ENCODE peak calls at places on chromosome 13, in seven cellular contexts. T is ovary; V is CD8-positive, alpha-beta T cell; A is stomach; M is left ventricle myocardium inferior; O is fibroblast of lung; N is CD4-positive, alpha-beta T cell. I is an unnamed sample.
A peak's percentile ranks its signal among the peaks of the same experiment; 100 is the strongest.

GRCh38 chr13:55893541-55893940 is 1247.2 kb upstream of the PRR20A start:
- DNase-seq in T (no peak), V (no peak), A (no peak), M (no peak), O (peak; percentile 54), N (no peak), I (no peak)

GRCh38 chr13:40271931-40272775 is 394.3 kb downstream of the FOXO1 start:
- DNase-seq in T (peak; percentile 79), V (no peak), A (peak; percentile 49), M (peak; percentile 67), O (peak; percentile 74), N (no peak), I (peak; percentile 53)

GRCh38 chr13:94384217-94384905 is 95.1 kb downstream of the DCT start:
- DNase-seq in T (no peak), V (no peak), A (no peak), M (no peak), O (no peak), N (no peak), I (no peak)

GRCh38 chr13:97640236-97640635 is 206.3 kb downstream of the RAP2A start:
- DNase-seq in T (no peak), V (no peak), A (no peak), M (no peak), O (no peak), N (no peak), I (no peak)

GRCh38 chr13:90760639-90761038 is 586.8 kb upstream of the MIR17HG start:
- DNase-seq in T (no peak), V (no peak), A (no peak), M (no peak), O (no peak), N (no peak), I (no peak)

GRCh38 chr13:33494596-33495214 is 209.2 kb upstream of the STARD13 start:
- DNase-seq in T (no peak), V (no peak), A (no peak), M (peak; percentile 17), O (peak; percentile 87), N (no peak), I (no peak)

GRCh38 chr13:76029088-76029487 is 393.0 kb downstream of the LMO7 start:
- DNase-seq in T (no peak), V (no peak), A (no peak), M (no peak), O (no peak), N (no peak), I (no peak)

GRCh38 chr13:40503026-40503425 is 163.4 kb downstream of the FOXO1 start:
- DNase-seq in T (no peak), V (no peak), A (no peak), M (no peak), O (peak; percentile 24), N (no peak), I (no peak)

GRCh38 chr13:76830805-76831204 is 55.4 kb downstream of the KCTD12 start:
- DNase-seq in T (no peak), V (no peak), A (no peak), M (no peak), O (no peak), N (no peak), I (no peak)

GRCh38 chr13:87676254-87677042 is 5.3 kb downstream of the SLITRK5 start:
- DNase-seq in T (no peak), V (no peak), A (no peak), M (no peak), O (no peak), N (no peak), I (no peak)

GRCh38 chr13:95181586-95181985 is 119.7 kb downstream of the ABCC4 start:
- DNase-seq in T (no peak), V (no peak), A (no peak), M (no peak), O (no peak), N (no peak), I (no peak)

GRCh38 chr13:75372517-75372916 is 109.5 kb downstream of the TBC1D4 start:
- DNase-seq in T (no peak), V (no peak), A (no peak), M (no peak), O (peak; percentile 78), N (no peak), I (no peak)

GRCh38 chr13:78100481-78100880 is 181.8 kb upstream of the EDNRB start:
- DNase-seq in T (no peak), V (no peak), A (no peak), M (no peak), O (no peak), N (no peak), I (no peak)

GRCh38 chr13:34988330-34988791 is 46.3 kb downstream of the NBEA start:
- DNase-seq in T (no peak), V (no peak), A (no peak), M (no peak), O (no peak), N (no peak), I (no peak)

GRCh38 chr13:78491978-78492377 is 111.4 kb downstream of the POU4F1 start:
- DNase-seq in T (no peak), V (no peak), A (no peak), M (no peak), O (no peak), N (no peak), I (no peak)

GRCh38 chr13:99495478-99496321 is 5.6 kb upstream of the TM9SF2 start:
- DNase-seq in T (no peak), V (no peak), A (no peak), M (no peak), O (no peak), N (no peak), I (no peak)

GRCh38 chr13:30065181-30065580 is 214.8 kb upstream of the UBL3 start:
- DNase-seq in T (no peak), V (no peak), A (no peak), M (no peak), O (no peak), N (no peak), I (no peak)

GRCh38 chr13:110538632-110539031 is 22.9 kb downstream of the RAB20 start:
- DNase-seq in T (peak; percentile 74), V (no peak), A (no peak), M (peak; percentile 72), O (no peak), N (no peak), I (no peak)

GRCh38 chr13:20550799-20551198 is 16.2 kb upstream of the IFT88 start:
- DNase-seq in T (no peak), V (no peak), A (no peak), M (no peak), O (no peak), N (no peak), I (no peak)

GRCh38 chr13:32063622-32064233 is 32.2 kb downstream of the FRY start:
- DNase-seq in T (no peak), V (no peak), A (no peak), M (no peak), O (no peak), N (no peak), I (no peak)

GRCh38 chr13:106569233-106570095 is 1.5 kb upstream of the ARGLU1 start:
- DNase-seq in T (no peak), V (no peak), A (no peak), M (no peak), O (no peak), N (no peak), I (no peak)

GRCh38 chr13:50531917-50532899 is 311.3 kb downstream of the DLEU7 start:
- DNase-seq in T (no peak), V (no peak), A (no peak), M (no peak), O (peak; percentile 74), N (no peak), I (no peak)

GRCh38 chr13:110342474-110342873 is 35.4 kb downstream of the COL4A2 start:
- DNase-seq in T (no peak), V (no peak), A (no peak), M (no peak), O (no peak), N (no peak), I (no peak)

GRCh38 chr13:100131863-100132574 is 43.1 kb downstream of the PCCA start:
- DNase-seq in T (no peak), V (no peak), A (no peak), M (no peak), O (peak; percentile 62), N (no peak), I (no peak)

GRCh38 chr13:46640843-46641242 is 87.9 kb downstream of the LRCH1 start:
- DNase-seq in T (no peak), V (no peak), A (no peak), M (no peak), O (peak; percentile 28), N (no peak), I (no peak)

GRCh38 chr13:48594080-48594815 is 59.5 kb upstream of the CYSLTR2 start:
- DNase-seq in T (no peak), V (no peak), A (no peak), M (no peak), O (no peak), N (no peak), I (no peak)
- H3K27ac ChIP-seq in T (no peak overlapping the region), V (no peak overlapping the region), A (no peak overlapping the region), M (no peak overlapping the region), O (no peak overlapping the region), N (no peak overlapping the region), I (no peak overlapping the region)

GRCh38 chr13:111951982-111952565 is 114.9 kb upstream of the SOX1 start:
- DNase-seq in T (no peak), V (no peak), A (peak; percentile 14), M (no peak), O (no peak), N (no peak), I (no peak)
- H3K9me3 ChIP-seq in T (peaks cover 4% of the 10 kb centered on the region), V (no peaks in the 10 kb centered on the region), A (peaks cover 22% of the 10 kb centered on the region), M (peaks cover 19% of the 10 kb centered on the region), O (no peaks in the 10 kb centered on the region), N (no peaks in the 10 kb centered on the region), I (no peaks in the 10 kb centered on the region)

GRCh38 chr13:113905018-113905417 is 41.1 kb upstream of the GAS6 start:
- DNase-seq in T (peak; percentile 10), V (no peak), A (peak; percentile 19), M (no peak), O (no peak), N (no peak), I (no peak)

GRCh38 chr13:113904411-113904810 is 40.5 kb upstream of the GAS6 start:
- DNase-seq in T (peak; percentile 41), V (no peak), A (peak; percentile 67), M (peak; percentile 64), O (no peak), N (no peak), I (no peak)

GRCh38 chr13:113902956-113903355 is 39.1 kb upstream of the GAS6 start:
- DNase-seq in T (peak; percentile 20), V (no peak), A (peak; percentile 8), M (no peak), O (no peak), N (no peak), I (no peak)

GRCh38 chr13:113903361-113903760 is 39.5 kb upstream of the GAS6 start:
- DNase-seq in T (peak; percentile 36), V (no peak), A (peak; percentile 25), M (no peak), O (peak; percentile 66), N (no peak), I (no peak)

GRCh38 chr13:113903912-113904311 is 40.0 kb upstream of the GAS6 start:
- DNase-seq in T (no peak), V (no peak), A (peak; percentile 11), M (no peak), O (no peak), N (no peak), I (no peak)
- H3K27ac ChIP-seq in T (no peak overlapping the region), V (no peak overlapping the region), A (peak overlapping the region; percentile 44), M (peak overlapping the region; percentile 23), O (no peak overlapping the region), N (no peak overlapping the region), I (no peak overlapping the region)

DNA sequence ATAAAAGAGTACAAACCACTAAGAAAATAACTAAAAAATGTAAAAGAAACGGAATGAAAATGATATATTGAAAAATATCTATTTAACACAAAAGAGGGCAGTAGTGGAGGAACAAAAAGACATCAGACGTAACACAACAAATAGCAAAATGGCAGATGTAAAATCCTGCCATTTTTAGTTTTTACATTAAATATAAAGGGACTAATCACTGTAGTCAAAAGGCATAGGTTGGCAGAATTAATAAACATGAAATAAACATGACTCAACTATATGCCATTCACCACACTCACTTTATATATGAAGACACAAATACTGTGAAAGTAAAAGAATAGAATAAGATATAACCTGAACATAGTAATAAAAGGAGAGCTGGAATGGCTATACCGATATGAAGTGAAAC is 11.0 kb downstream of the MTUS2 start:
- DNase-seq in T (no peak), V (no peak), A (no peak), M (no peak), O (no peak), N (no peak), I (no peak)
- H3K9me3 ChIP-seq in T (no peaks in the 10 kb centered on the region), V (no peaks in the 10 kb centered on the region), A (peaks cover 33% of the 10 kb centered on the region), M (peaks cover 49% of the 10 kb centered on the region), O (no peaks in the 10 kb centered on the region), N (peaks cover 18% of the 10 kb centered on the region), I (peaks cover 20% of the 10 kb centered on the region)

I was measured in lower lobe of right lung.